ENCODE peak calls at places on chromosomes 2 and 18, in ten cellular contexts. T, F, L, Q, J, S, Z, Y, U and K are unnamed samples.

GRCh38 chr2:133346654-133347053 is 221.6 kb downstream of the NCKAP5 start:
- DNase-seq in T (no peak), F (no peak), S (no peak), Q (no peak), U (no peak), L (no peak), Z (no peak), Y (no peak), J (no peak), K (no peak)

GRCh38 chr2:136235451-136236418 is 117.8 kb upstream of the CXCR4 start:
- DNase-seq in F (no peak), Q (no peak), S (peak; percentile 48), U (no peak), L (no peak), J (no peak), T (no peak), Z (no peak), Y (peak; percentile 41), K (no peak)

GRCh38 chr18:32271649-32272324 is 81.9 kb downstream of the MEP1B start:
- DNase-seq in T (peak; percentile 14), F (peak; percentile 56), U (peak; percentile 37), J (peak; percentile 4), L (peak; percentile 62), Y (peak; percentile 5), Z (peak; percentile 83), S (no peak), Q (no peak), K (no peak)

GRCh38 chr18:43950062-43950461 is 672.8 kb upstream of the SYT4 start:
- DNase-seq in J (no peak), S (no peak), F (no peak), Y (no peak), Z (no peak), L (no peak), T (no peak), U (no peak), Q (no peak), K (no peak)

GRCh38 chr2:71220743-71221142 is 6.2 kb downstream of the PAIP2B start:
- DNase-seq in F (no peak), J (no peak), S (no peak), Z (no peak), T (no peak), L (no peak), Y (no peak), Q (no peak), U (no peak), K (no peak)

GRCh38 chr2:177551989-177552413 is 159.4 kb downstream of the AGPS start:
- DNase-seq in F (peak; percentile 26), S (peak; percentile 28), U (no peak), L (peak; percentile 64), Z (peak; percentile 60), Q (no peak), Y (no peak), T (peak; percentile 8), J (no peak), K (peak; percentile 89)

GRCh38 chr2:3007135-3007534 is 370.5 kb downstream of the EIPR1 start:
- DNase-seq in Y (no peak), J (no peak), U (no peak), S (no peak), Q (no peak), T (no peak), Z (no peak), L (no peak), F (no peak), K (no peak)

GRCh38 chr2:138485019-138485418 is 16.6 kb upstream of the SPOPL start:
- DNase-seq in F (no peak), L (no peak), U (no peak), T (no peak), Q (no peak), Y (no peak), Z (no peak), S (no peak), J (no peak), K (no peak)

GRCh38 chr18:46668135-46668534 is 11.1 kb upstream of the LOXHD1 start:
- DNase-seq in L (no peak), U (no peak), S (no peak), Q (no peak), Z (peak; percentile 17), J (no peak), F (no peak), T (no peak), Y (no peak), K (no peak)

GRCh38 chr2:145593280-145593679 is 1073.4 kb upstream of the ZEB2 start:
- DNase-seq in S (no peak), Z (no peak), F (no peak), Y (no peak), L (no peak), U (no peak), J (no peak), Q (no peak), T (no peak), K (no peak)

GRCh38 chr18:57029761-57030160 is 117.1 kb upstream of the BOD1L2 start:
- DNase-seq in J (no peak), U (no peak), F (no peak), L (no peak), S (no peak), Y (no peak), T (no peak), Z (peak; percentile 72), Q (no peak), K (no peak)

GRCh38 chr2:120540719-120541552 is 194.7 kb upstream of the GLI2 start:
- DNase-seq in L (peak; percentile 51), Y (no peak), U (no peak), Z (no peak), S (no peak), T (no peak), J (no peak), Q (no peak), F (no peak), K (no peak)

GRCh38 chr18:1846640-1847039 is 724.7 kb downstream of the METTL4 start:
- DNase-seq in J (no peak), Y (no peak), F (no peak), Q (no peak), U (no peak), T (no peak), L (no peak), S (no peak), Z (no peak), K (no peak)

GRCh38 chr2:70946832-70947442 is 11.2 kb downstream of the ATP6V1B1 start:
- DNase-seq in Q (peak; percentile 29), Y (peak; percentile 56), F (peak; percentile 41), J (no peak), S (no peak), T (no peak), L (peak; percentile 71), Z (peak; percentile 86), U (no peak), K (peak; percentile 56)

GRCh38 chr2:43737097-43737854 is 36.6 kb upstream of the DYNC2LI1 start:
- DNase-seq in L (no peak), T (no peak), S (no peak), F (no peak), U (no peak), J (no peak), Q (no peak), Y (no peak), Z (no peak), K (no peak)

GRCh38 chr18:53789376-53790247 is 434.9 kb downstream of the MBD2 start:
- DNase-seq in Z (no peak), Y (no peak), Q (no peak), T (no peak), L (no peak), J (no peak), S (no peak), F (no peak), U (no peak), K (no peak)

GRCh38 chr18:53790817-53791216 is 433.7 kb downstream of the MBD2 start:
- DNase-seq in T (no peak), S (no peak), L (no peak), F (no peak), Y (no peak), Z (no peak), J (no peak), U (no peak), Q (no peak), K (no peak)

GRCh38 chr18:53780666-53781065 is 443.8 kb downstream of the MBD2 start:
- DNase-seq in U (no peak), Q (no peak), J (no peak), T (no peak), F (no peak), L (no peak), Z (no peak), Y (no peak), S (no peak), K (no peak)

DNA sequence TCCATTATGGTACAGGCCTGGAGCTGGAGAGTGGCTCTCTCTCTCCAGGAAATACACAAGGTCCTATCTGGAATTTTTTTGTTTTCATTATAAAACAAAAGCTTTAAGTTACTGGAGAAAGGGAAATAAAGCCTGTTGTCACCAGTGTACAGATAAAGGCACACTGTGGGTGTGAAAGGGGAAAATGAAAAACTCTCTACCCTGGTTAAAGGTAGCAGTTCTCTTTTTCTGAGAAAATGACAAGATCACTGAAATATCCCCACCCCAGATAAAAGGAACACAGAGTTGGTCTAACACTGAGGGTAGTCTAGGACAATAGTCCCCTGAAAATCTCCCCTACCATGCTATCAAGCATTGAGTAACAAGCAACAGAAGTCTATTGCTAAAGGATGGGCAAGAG is 438.7 kb downstream of the MBD2 start:
- DNase-seq in Y (no peak), J (no peak), U (no peak), S (no peak), F (no peak), L (no peak), Q (no peak), Z (no peak), T (no peak), K (no peak)
- TF ChIP-seq POLR2AphosphoS5 in Y (no peak), J (no peak), U (no peak), S (no peak), F (no peak), L (no peak), Q (no peak), Z (no peak), T (no peak), K (no peak)

DNA sequence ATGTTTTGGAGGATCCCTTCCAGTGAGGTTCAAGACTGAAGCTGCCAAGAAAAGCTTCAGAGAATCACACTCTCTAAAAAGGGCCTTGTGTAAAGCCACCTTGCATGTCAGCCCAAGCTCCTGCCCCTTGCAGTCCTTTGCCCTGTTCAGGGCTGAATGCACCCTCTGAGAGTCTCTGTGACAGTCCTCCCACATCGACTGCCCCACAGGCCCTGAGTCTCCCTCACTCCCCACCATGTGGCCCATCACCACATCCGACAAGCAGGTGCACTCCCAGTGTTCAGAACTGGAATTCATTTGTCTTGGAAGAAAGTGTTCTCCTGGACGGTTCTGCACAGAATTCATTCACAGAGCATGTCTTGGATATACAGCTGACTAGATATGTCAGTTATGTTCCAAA is 31.0 kb downstream of the BCL11A start:
- DNase-seq in L (no peak), J (no peak), S (no peak), Y (no peak), Q (no peak), T (no peak), F (no peak), U (no peak), Z (no peak), K (no peak)
- TF ChIP-seq POLR2AphosphoS5 in L (no peak), J (no peak), S (no peak), Y (no peak), Q (no peak), T (no peak), F (no peak), U (no peak), Z (no peak), K (no peak)

GRCh38 chr2:179814050-179814449 is 47.4 kb downstream of the ZNF385B start:
- DNase-seq in U (no peak), T (no peak), F (no peak), Z (no peak), L (no peak), J (no peak), S (no peak), Y (no peak), Q (no peak), K (no peak)
- TF ChIP-seq POLR2AphosphoS5 in U (no peak), T (no peak), F (no peak), Z (no peak), L (no peak), J (no peak), S (no peak), Y (no peak), Q (no peak), K (no peak)

GRCh38 chr18:7566587-7567486 is at the start of gene PTPRM:
- DNase-seq in F (peak; percentile 90), L (peak; percentile 92), Y (no peak), S (peak; percentile 60), U (peak; percentile 72), Q (peak; percentile 78), J (no peak), Z (peak; percentile 79), T (peak; percentile 80), K (peak; percentile 82)
- TF ChIP-seq POLR2AphosphoS5 in F (no peak), L (no peak), Y (no peak), S (no peak), U (no peak), Q (peak; percentile 74), J (no peak), Z (no peak), T (peak; percentile 49), K (peak; percentile 65)